ENCODE peak calls at places on chromosomes 7 and 10, in ten cellular contexts. Q, Z, R, A, H, M, V, G, C and X are unnamed samples.

GRCh38 chr7:136405931-136406777 is 429.0 kb upstream of the MTPN start:
- DNase-seq in Q (peak), Z (peak), R (peak), A (peak), H (no peak), M (no peak), V (peak), G (peak), C (peak), X (no peak)

GRCh38 chr7:130333832-130334231 is 10.8 kb upstream of the CPA5 start:
- DNase-seq in Q (no peak), Z (no peak), R (no peak), A (no peak), H (no peak), M (no peak), V (no peak), G (no peak), C (no peak), X (no peak)

GRCh38 chr7:99380823-99381663 is 6.5 kb downstream of the ARPC1B start:
- DNase-seq in Q (no peak), Z (peak), R (no peak), A (no peak), H (no peak), M (no peak), V (no peak), G (no peak), C (no peak), X (peak)

GRCh38 chr10:97713351-97713827 is at the start of gene MARVELD1:
- DNase-seq in Q (no peak), Z (peak), R (peak), A (peak), H (no peak), M (peak), V (no peak), G (peak), C (peak), X (no peak)

GRCh38 chr10:98344589-98345038 is 70.4 kb downstream of the PYROXD2 start:
- DNase-seq in Q (no peak), Z (no peak), R (peak), A (no peak), H (peak), M (peak), V (no peak), G (no peak), C (peak), X (no peak)

GRCh38 chr10:45354261-45354660 is 19.8 kb upstream of the ALOX5 start:
- DNase-seq in Q (no peak), Z (no peak), R (no peak), A (no peak), H (no peak), M (no peak), V (no peak), G (no peak), C (no peak), X (no peak)

GRCh38 chr10:23364378-23364777 is 19.8 kb upstream of the C10orf67 start:
- DNase-seq in Q (no peak), Z (no peak), R (no peak), A (no peak), H (no peak), M (no peak), V (no peak), G (no peak), C (no peak), X (no peak)

GRCh38 chr7:149524399-149524798 is 26.8 kb upstream of the ZNF746 start:
- DNase-seq in Q (no peak), Z (no peak), R (no peak), A (peak), H (no peak), M (no peak), V (no peak), G (no peak), C (no peak), X (no peak)

GRCh38 chr7:104857458-104858425 is 156.3 kb upstream of the KMT2E start:
- DNase-seq in Q (no peak), Z (no peak), R (no peak), A (no peak), H (no peak), M (no peak), V (no peak), G (no peak), C (no peak), X (no peak)

GRCh38 chr10:98470850-98471249 is 24.1 kb upstream of the HPS1 start:
- DNase-seq in Q (no peak), Z (no peak), R (no peak), A (no peak), H (no peak), M (no peak), V (no peak), G (no peak), C (no peak), X (no peak)

GRCh38 chr7:32204361-32205018 is 134.3 kb upstream of the PDE1C start:
- DNase-seq in Q (peak), Z (no peak), R (peak), A (peak), H (no peak), M (peak), V (peak), G (peak), C (peak), X (peak)

GRCh38 chr7:74477188-74477587 is 23.5 kb downstream of the GTF2IRD1 start:
- DNase-seq in Q (no peak), Z (no peak), R (no peak), A (no peak), H (no peak), M (no peak), V (no peak), G (no peak), C (no peak), X (no peak)

GRCh38 chr7:27096756-27097514 is 1.1 kb upstream of the HOXA1 start:
- DNase-seq in Q (no peak), Z (no peak), R (no peak), A (peak), H (no peak), M (peak), V (no peak), G (no peak), C (peak), X (no peak)

GRCh38 chr7:70788276-70788675 is 343.7 kb upstream of the GALNT17 start:
- DNase-seq in Q (no peak), Z (no peak), R (no peak), A (no peak), H (no peak), M (no peak), V (no peak), G (no peak), C (no peak), X (no peak)

GRCh38 chr7:125061776-125062397 is 132.3 kb upstream of the POT1 start:
- DNase-seq in Q (no peak), Z (no peak), R (peak), A (peak), H (no peak), M (no peak), V (no peak), G (no peak), C (no peak), X (no peak)

GRCh38 chr7:14432936-14433335 is 443.5 kb upstream of the ETV1 start:
- DNase-seq in Q (no peak), Z (no peak), R (peak), A (no peak), H (no peak), M (no peak), V (no peak), G (no peak), C (no peak), X (no peak)

GRCh38 chr7:129166745-129167144 is 21.7 kb upstream of the SMO start:
- DNase-seq in Q (no peak), Z (peak), R (no peak), A (peak), H (no peak), M (no peak), V (no peak), G (no peak), C (no peak), X (peak)

GRCh38 chr10:86756511-86757109 is at the start of gene BMPR1A:
- DNase-seq in Q (no peak), Z (peak), R (no peak), A (peak), H (no peak), M (peak), V (no peak), G (no peak), C (no peak), X (no peak)

GRCh38 chr7:585229-585711 is 65.6 kb upstream of the PDGFA start:
- DNase-seq in Q (no peak), Z (no peak), R (no peak), A (no peak), H (no peak), M (no peak), V (no peak), G (no peak), C (no peak), X (peak)

GRCh38 chr10:77919713-77920108 is 6.8 kb downstream of the DLG5 start:
- DNase-seq in Q (no peak), Z (no peak), R (peak), A (peak), H (no peak), M (no peak), V (no peak), G (no peak), C (no peak), X (no peak)

GRCh38 chr7:48090095-48090805 is 1.2 kb downstream of the UPP1 start:
- DNase-seq in Q (no peak), Z (no peak), R (no peak), A (no peak), H (no peak), M (no peak), V (no peak), G (peak), C (no peak), X (no peak)

GRCh38 chr7:38312776-38313175 is 39.3 kb upstream of the TARP start:
- DNase-seq in Q (no peak), Z (no peak), R (no peak), A (no peak), H (no peak), M (no peak), V (no peak), G (no peak), C (no peak), X (no peak)

GRCh38 chr10:50286517-50286916 is 35.2 kb upstream of the ASAH2 start:
- DNase-seq in Q (peak), Z (no peak), R (peak), A (no peak), H (no peak), M (no peak), V (no peak), G (no peak), C (peak), X (no peak)

GRCh38 chr10:68560916-68561691 is 967 bp downstream of the TET1 start:
- DNase-seq in Q (no peak), Z (peak), R (no peak), A (peak), H (no peak), M (no peak), V (no peak), G (peak), C (peak), X (no peak)

GRCh38 chr10:110525349-110526260 is 27.9 kb downstream of the DUSP5 start:
- DNase-seq in Q (no peak), Z (no peak), R (no peak), A (peak), H (no peak), M (peak), V (no peak), G (no peak), C (no peak), X (no peak)

GRCh38 chr7:66913118-66914049 is 7.6 kb upstream of the TMEM248 start:
- DNase-seq in Q (no peak), Z (no peak), R (no peak), A (no peak), H (no peak), M (no peak), V (no peak), G (no peak), C (no peak), X (no peak)

GRCh38 chr7:20786779-20787651 is at the start of gene SP8:
- DNase-seq in Q (no peak), Z (no peak), R (no peak), A (peak), H (no peak), M (no peak), V (peak), G (peak), C (no peak), X (no peak)

GRCh38 chr10:11773777-11774441 is 31.7 kb downstream of the ECHDC3 start:
- DNase-seq in Q (no peak), Z (no peak), R (no peak), A (no peak), H (no peak), M (no peak), V (no peak), G (no peak), C (no peak), X (no peak)

GRCh38 chr7:18780266-18780665 is 284.7 kb downstream of the HDAC9 start:
- DNase-seq in Q (no peak), Z (no peak), R (no peak), A (no peak), H (no peak), M (no peak), V (no peak), G (no peak), C (no peak), X (no peak)